ENCODE peak calls at places on chromosomes 13 and 19, in four cellular contexts. D is heart left ventricle, W is transverse colon, Y is upper lobe of left lung. Z is an unnamed sample.
A peak's percentile ranks its signal among the peaks of the same experiment; 100 is the strongest.

GRCh38 chr13:30576528-30576927 is 41.2 kb upstream of the USPL1 start:
- DNase-seq in D (peak; percentile 29), Y (no peak), W (peak; percentile 11), Z (no peak)

GRCh38 chr13:43872181-43872580 is 7.4 kb downstream of the CCDC122 start:
- DNase-seq in Y (no peak), W (no peak), D (no peak), Z (no peak)

GRCh38 chr13:44191504-44192171 is 182.0 kb upstream of the SERP2 start:
- DNase-seq in Y (peak; percentile 65), W (peak; percentile 42), D (peak; percentile 59), Z (no peak)

GRCh38 chr13:24148414-24149305 is 11.9 kb upstream of the SPATA13 start:
- DNase-seq in D (no peak), Y (peak; percentile 59), W (peak; percentile 62), Z (no peak)

GRCh38 chr13:64553411-64554129 is 2676.6 kb downstream of the PCDH9 start:
- DNase-seq in Y (no peak), W (no peak), D (no peak), Z (no peak)

GRCh38 chr13:49400755-49401659 is 42.9 kb downstream of the CAB39L start:
- DNase-seq in Y (peak; percentile 40), W (peak; percentile 22), D (no peak), Z (no peak)

GRCh38 chr19:35419046-35419445 is 29.0 kb upstream of the FFAR2 start:
- DNase-seq in W (no peak), Y (no peak), D (no peak), Z (no peak)

GRCh38 chr13:50424993-50425392 is 409.7 kb downstream of the KCNRG start:
- DNase-seq in D (no peak), Y (no peak), W (no peak), Z (no peak)

GRCh38 chr13:109425821-109426689 is 360.3 kb downstream of the IRS2 start:
- DNase-seq in D (no peak), W (no peak), Y (no peak), Z (no peak)

GRCh38 chr13:67438465-67438864 is 208.3 kb upstream of the PCDH9 start:
- DNase-seq in D (no peak), Y (no peak), W (no peak), Z (no peak)

GRCh38 chr13:42970824-42971669 is 21.0 kb downstream of the EPSTI1 start:
- DNase-seq in W (peak; percentile 50), Y (peak; percentile 33), D (no peak), Z (no peak)

GRCh38 chr13:41985788-41986508 is 25.0 kb upstream of the VWA8 start:
- DNase-seq in W (no peak), D (no peak), Y (no peak), Z (no peak)

GRCh38 chr13:108212901-108213300 is 2.4 kb downstream of the LIG4 start:
- DNase-seq in Y (no peak), D (no peak), W (no peak), Z (no peak)

GRCh38 chr13:33285420-33286124 is at the start of gene STARD13:
- DNase-seq in D (peak; percentile 95), Y (peak; percentile 93), W (peak; percentile 93), Z (peak; percentile 20)

GRCh38 chr13:32299893-32300292 is 15.3 kb downstream of the ZAR1L start:
- DNase-seq in D (no peak), W (no peak), Y (no peak), Z (no peak)

GRCh38 chr19:36152886-36153525 is 759 bp upstream of the COX7A1 start:
- DNase-seq in W (no peak), Y (no peak), D (no peak), Z (no peak)

GRCh38 chr13:21243045-21243842 is 66.8 kb downstream of the MRPL57 start:
- DNase-seq in W (no peak), D (no peak), Y (no peak), Z (no peak)

GRCh38 chr13:102323505-102323904 is 78.3 kb downstream of the FGF14 start:
- DNase-seq in Y (no peak), D (no peak), W (no peak), Z (no peak)

GRCh38 chr13:48749699-48750473 is 96.2 kb downstream of the CYSLTR2 start:
- DNase-seq in D (peak; percentile 74), Y (peak; percentile 65), W (peak; percentile 66), Z (peak; percentile 32)

GRCh38 chr13:97976551-97977375 is 23.3 kb downstream of the IPO5 start:
- DNase-seq in W (peak; percentile 16), D (no peak), Y (peak; percentile 23), Z (no peak)

GRCh38 chr13:24684600-24684998 is 4.4 kb downstream of the ATP12A start:
- DNase-seq in W (no peak), Y (no peak), D (no peak), Z (no peak)

GRCh38 chr13:23801141-23801540 is 88.1 kb downstream of the MIPEP start:
- DNase-seq in D (no peak), W (no peak), Y (no peak), Z (no peak)

GRCh38 chr19:13718733-13719132 is 45.6 kb upstream of the MRI1 start:
- DNase-seq in D (peak; percentile 25), W (peak; percentile 53), Y (no peak), Z (no peak)

GRCh38 chr19:2330632-2331284 is 2.3 kb downstream of the SPPL2B start:
- DNase-seq in D (no peak), Y (no peak), W (peak; percentile 93), Z (no peak)
- TF ChIP-seq POLR2A in D (no peak), Y (no peak), W (peak; percentile 94), Z (no peak)

GRCh38 chr19:7756258-7756657 is 6.8 kb upstream of the CLEC4M start:
- DNase-seq in D (no peak), Y (no peak), W (no peak), Z (no peak)
- TF ChIP-seq POLR2A in D (no peak), Y (no peak), W (no peak), Z (no peak)

GRCh38 chr13:94119360-94119936 is 360.0 kb downstream of the DCT start:
- DNase-seq in D (no peak), W (peak; percentile 62), Y (peak; percentile 48), Z (no peak)
- TF ChIP-seq POLR2A in D (no peak), W (peak; percentile 58), Y (no peak), Z (no peak)

GRCh38 chr19:47035495-47036232 is 12.8 kb downstream of the TMEM160 start:
- DNase-seq in W (peak; percentile 95), D (peak; percentile 84), Y (peak; percentile 91), Z (peak; percentile 39)
- TF ChIP-seq POLR2A in W (peak; percentile 75), D (no peak), Y (no peak), Z (no peak)

GRCh38 chr19:10682397-10683063 is 18.7 kb upstream of the QTRT1 start:
- DNase-seq in W (no peak), D (no peak), Y (no peak), Z (no peak)
- TF ChIP-seq POLR2A in W (no peak), D (no peak), Y (no peak), Z (no peak)

GRCh38 chr13:68749801-68750200 is 1357.8 kb upstream of the ATXN8OS start:
- DNase-seq in D (no peak), Y (no peak), W (no peak), Z (no peak)

GRCh38 chr13:68745517-68745916 is 1362.1 kb upstream of the ATXN8OS start:
- DNase-seq in Y (no peak), W (no peak), D (no peak), Z (no peak)

GRCh38 chr13:68748038-68748437 is 1359.6 kb upstream of the ATXN8OS start:
- DNase-seq in W (no peak), D (no peak), Y (no peak), Z (no peak)
- TF ChIP-seq POLR2A in W (no peak), D (no peak), Y (no peak), Z (no peak)

GRCh38 chr19:1862424-1863307 is 713 bp downstream of the KLF16 start:
- DNase-seq in D (no peak), Y (no peak), W (peak; percentile 60), Z (no peak)

GRCh38 chr19:1860821-1861598 is 2.4 kb downstream of the KLF16 start:
- DNase-seq in D (no peak), Y (no peak), W (no peak), Z (no peak)

GRCh38 chr19:1861599-1862031 is 1.8 kb downstream of the KLF16 start:
- DNase-seq in W (no peak), Y (no peak), D (no peak), Z (no peak)

GRCh38 chr19:1863308-1863637 is at the start of gene KLF16:
- DNase-seq in W (no peak), Y (no peak), D (no peak), Z (no peak)

DNA sequence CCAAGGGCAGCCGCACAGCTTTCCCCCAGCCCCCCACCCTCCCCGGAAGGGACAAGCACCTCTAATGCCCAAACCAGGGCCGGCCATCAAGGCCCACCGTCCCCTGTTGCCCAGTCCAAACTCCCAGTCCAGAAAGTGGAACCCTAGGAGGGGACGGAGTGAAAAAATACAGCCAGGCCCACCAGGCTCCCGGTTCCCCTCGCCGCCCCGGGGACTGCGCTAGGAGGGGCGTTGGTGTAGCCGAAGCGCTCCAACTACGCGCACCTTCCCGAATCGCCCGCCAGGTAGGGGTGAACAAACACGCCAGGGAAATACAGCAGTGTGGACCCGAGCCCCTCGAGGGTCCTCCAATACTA is 1.3 kb downstream of the KLF16 start:
- DNase-seq in W (no peak), D (no peak), Y (no peak), Z (no peak)
- TF ChIP-seq POLR2A in W (no peak), D (no peak), Y (no peak), Z (no peak)

DNA sequence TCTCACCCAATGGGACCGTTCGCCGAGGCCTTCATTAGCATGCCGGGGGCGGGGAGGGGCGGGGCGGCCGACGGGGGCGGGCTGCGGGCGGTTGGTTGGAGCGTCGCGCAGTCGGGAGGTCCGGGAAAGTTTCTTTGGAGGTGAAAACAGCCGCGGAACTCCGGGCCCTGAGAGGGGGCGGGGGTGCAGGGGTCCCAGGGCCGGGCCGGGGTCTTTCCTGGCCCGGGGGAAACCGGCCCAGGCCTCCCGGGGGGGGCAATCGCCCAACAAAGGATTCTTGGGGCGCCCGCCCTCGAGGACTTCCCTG is at the start of gene HMG20B:
- DNase-seq in D (no peak), W (no peak), Y (no peak), Z (no peak)
- TF ChIP-seq POLR2A in D (no peak), W (peak; percentile 44), Y (no peak), Z (no peak)

GRCh38 chr19:15296841-15297415 is 35.4 kb downstream of the BRD4 start:
- DNase-seq in Y (no peak), D (no peak), W (no peak), Z (no peak)
- TF ChIP-seq POLR2A in Y (no peak), D (no peak), W (no peak), Z (no peak)

Z was measured in esophagus squamous epithelium.